ENCODE peak calls at places on chromosomes 13 and 19, in four cellular contexts. One of them, this sample, is unnamed.

GRCh38 chr19:920051-920857 is 3.1 kb downstream of the KISS1R start:
- DNase-seq in Calu3: peak; percentile 46
- DNase-seq in GM13976: peak; percentile 77
- DNase-seq in fibroblast of lung: peak; percentile 11
- DNase-seq in this sample: peak; percentile 71

GRCh38 chr13:95601216-95601615 is 43.3 kb downstream of the DZIP1 start:
- DNase-seq in fibroblast of lung: no peak
- DNase-seq in Calu3: no peak
- DNase-seq in GM13976: no peak
- DNase-seq in this sample: no peak

GRCh38 chr13:98272549-98272948 is 95.5 kb upstream of the RNF113B start:
- DNase-seq in fibroblast of lung: no peak
- DNase-seq in Calu3: no peak
- DNase-seq in GM13976: no peak
- DNase-seq in this sample: no peak

GRCh38 chr19:12841094-12841493 is 2.8 kb downstream of the MAST1 start:
- DNase-seq in GM13976: no peak
- DNase-seq in Calu3: no peak
- DNase-seq in fibroblast of lung: peak; percentile 30
- DNase-seq in this sample: no peak

GRCh38 chr19:18232540-18233223 is 6.4 kb upstream of the PDE4C start:
- DNase-seq in GM13976: no peak
- DNase-seq in Calu3: peak; percentile 30
- DNase-seq in fibroblast of lung: no peak
- DNase-seq in this sample: no peak

GRCh38 chr19:16795731-16796130 is 33.5 kb upstream of the SIN3B start:
- DNase-seq in GM13976: no peak
- DNase-seq in Calu3: no peak
- DNase-seq in fibroblast of lung: no peak
- DNase-seq in this sample: no peak

GRCh38 chr13:26220575-26220974 is 1.5 kb downstream of the RNF6 start:
- DNase-seq in fibroblast of lung: peak; percentile 47
- DNase-seq in GM13976: no peak
- DNase-seq in Calu3: no peak
- DNase-seq in this sample: no peak

GRCh38 chr13:106649495-106649894 is 81.6 kb upstream of the ARGLU1 start:
- DNase-seq in fibroblast of lung: peak; percentile 47
- DNase-seq in GM13976: no peak
- DNase-seq in Calu3: peak; percentile 35
- DNase-seq in this sample: no peak

GRCh38 chr13:29767006-29767405 is 83.4 kb downstream of the UBL3 start:
- DNase-seq in GM13976: no peak
- DNase-seq in fibroblast of lung: peak; percentile 55
- DNase-seq in Calu3: no peak
- DNase-seq in this sample: no peak

GRCh38 chr13:66312312-66313087 is 917.6 kb downstream of the PCDH9 start:
- DNase-seq in fibroblast of lung: peak; percentile 79
- DNase-seq in GM13976: no peak
- DNase-seq in Calu3: no peak
- DNase-seq in this sample: no peak

GRCh38 chr19:47002853-47003610 is 16.6 kb upstream of the NPAS1 start:
- DNase-seq in fibroblast of lung: no peak
- DNase-seq in Calu3: no peak
- DNase-seq in GM13976: no peak
- DNase-seq in this sample: no peak

GRCh38 chr19:47003611-47003935 is 16.1 kb upstream of the NPAS1 start:
- DNase-seq in fibroblast of lung: no peak
- DNase-seq in Calu3: no peak
- DNase-seq in GM13976: no peak
- DNase-seq in this sample: no peak

GRCh38 chr19:47001584-47001983 is 18.1 kb upstream of the NPAS1 start:
- DNase-seq in Calu3: no peak
- DNase-seq in GM13976: no peak
- DNase-seq in fibroblast of lung: no peak
- DNase-seq in this sample: no peak

GRCh38 chr19:47004012-47004465 is 15.6 kb upstream of the NPAS1 start:
- DNase-seq in GM13976: no peak
- DNase-seq in Calu3: no peak
- DNase-seq in fibroblast of lung: no peak
- DNase-seq in this sample: no peak

DNA sequence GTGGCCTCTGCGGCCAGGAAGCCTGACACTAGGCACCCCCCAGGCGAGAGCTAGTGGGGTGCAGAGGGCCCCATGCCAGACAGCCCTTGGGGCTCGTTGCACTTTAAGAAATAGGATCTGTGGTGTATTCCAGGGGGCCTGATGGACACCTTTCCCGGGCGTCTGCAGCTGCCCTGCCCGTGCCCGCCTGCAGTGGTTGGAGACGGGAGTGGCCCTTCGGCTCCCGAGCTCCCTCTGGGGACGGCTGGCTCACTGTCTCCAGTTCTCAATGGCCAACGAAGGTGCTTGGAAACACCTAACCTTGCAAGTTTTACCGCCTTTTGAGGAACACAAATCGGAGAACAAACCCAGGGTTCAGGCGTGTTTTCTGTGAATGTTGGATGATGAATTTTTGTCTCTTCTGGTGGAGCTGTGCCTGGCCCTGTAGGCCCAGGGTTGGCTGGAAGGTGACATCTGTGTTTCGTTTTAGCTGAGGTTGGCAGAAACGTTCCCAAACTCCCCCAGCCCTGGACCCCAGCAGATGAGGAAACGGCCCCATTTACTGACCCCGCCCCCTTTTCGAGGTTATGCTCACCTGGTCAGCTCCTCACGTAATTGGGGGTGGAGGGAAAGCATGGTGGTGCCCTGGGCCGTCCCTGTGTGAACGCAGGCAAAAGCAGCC is 17.4 kb upstream of the NPAS1 start:
- DNase-seq in Calu3: no peak
- DNase-seq in GM13976: no peak
- DNase-seq in fibroblast of lung: no peak
- DNase-seq in this sample: no peak
- TF ChIP-seq CTCF in Calu3: no peak
- TF ChIP-seq CTCF in GM13976: no peak
- TF ChIP-seq CTCF in fibroblast of lung: no peak
- TF ChIP-seq CTCF in this sample: no peak

GRCh38 chr13:34756572-34756971 is 185.5 kb upstream of the NBEA start:
- DNase-seq in Calu3: no peak
- DNase-seq in GM13976: no peak
- DNase-seq in fibroblast of lung: no peak
- DNase-seq in this sample: no peak
- TF ChIP-seq CTCF in Calu3: no peak
- TF ChIP-seq CTCF in GM13976: no peak
- TF ChIP-seq CTCF in fibroblast of lung: no peak
- TF ChIP-seq CTCF in this sample: no peak

DNA sequence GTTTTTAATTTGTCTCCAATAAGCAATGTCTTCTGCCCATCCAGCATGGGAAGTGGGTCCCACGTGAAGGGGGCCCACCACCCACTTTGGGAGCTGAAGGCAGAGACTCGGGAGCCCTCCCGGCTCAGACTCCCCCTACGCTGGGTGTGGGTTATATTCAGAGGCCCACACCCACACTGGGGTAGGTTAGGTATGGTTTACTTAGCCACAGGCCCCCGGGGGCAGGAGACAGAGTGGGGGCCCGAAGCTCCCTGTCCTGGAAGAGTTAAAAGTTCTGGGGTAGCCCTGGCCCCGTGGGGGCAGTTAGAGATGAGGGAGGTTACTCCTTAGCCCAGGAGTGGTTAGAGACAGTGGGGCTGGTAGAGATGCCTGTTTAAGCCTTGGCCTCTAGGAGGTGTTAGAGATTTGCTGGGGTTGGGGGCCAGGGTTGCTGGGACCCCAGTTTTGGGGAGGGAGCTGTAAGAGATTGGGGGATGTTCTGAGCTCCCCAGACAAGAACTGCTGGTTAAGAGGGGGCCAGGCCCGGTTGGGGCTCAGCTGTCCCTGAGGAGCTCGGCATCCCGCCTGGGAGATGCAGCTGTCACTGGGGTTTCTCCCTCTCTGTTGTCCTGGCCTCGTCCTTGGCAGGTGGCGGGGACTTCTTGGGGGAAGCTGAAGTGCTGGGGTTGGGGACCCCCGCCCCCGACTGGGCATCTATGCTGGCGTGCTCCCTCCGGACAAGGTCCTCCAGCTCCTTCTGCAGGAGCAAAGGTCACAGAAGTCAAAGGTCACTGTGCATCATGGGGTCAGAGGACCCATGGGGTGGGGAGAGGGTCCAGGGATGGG is 712 bp upstream of the RINL start:
- DNase-seq in Calu3: no peak
- DNase-seq in GM13976: peak; percentile 50
- DNase-seq in fibroblast of lung: no peak
- DNase-seq in this sample: no peak
- TF ChIP-seq CTCF in Calu3: no peak
- TF ChIP-seq CTCF in GM13976: no peak
- TF ChIP-seq CTCF in fibroblast of lung: no peak
- TF ChIP-seq CTCF in this sample: no peak

GRCh38 chr19:41883821-41884733 is 1.1 kb downstream of the ARHGEF1 start:
- DNase-seq in fibroblast of lung: peak; percentile 97
- DNase-seq in Calu3: peak; percentile 98
- DNase-seq in GM13976: peak; percentile 96
- DNase-seq in this sample: peak; percentile 93
- TF ChIP-seq CTCF in fibroblast of lung: no peak
- TF ChIP-seq CTCF in Calu3: no peak
- TF ChIP-seq CTCF in GM13976: no peak
- TF ChIP-seq CTCF in this sample: peak; percentile 8

DNA sequence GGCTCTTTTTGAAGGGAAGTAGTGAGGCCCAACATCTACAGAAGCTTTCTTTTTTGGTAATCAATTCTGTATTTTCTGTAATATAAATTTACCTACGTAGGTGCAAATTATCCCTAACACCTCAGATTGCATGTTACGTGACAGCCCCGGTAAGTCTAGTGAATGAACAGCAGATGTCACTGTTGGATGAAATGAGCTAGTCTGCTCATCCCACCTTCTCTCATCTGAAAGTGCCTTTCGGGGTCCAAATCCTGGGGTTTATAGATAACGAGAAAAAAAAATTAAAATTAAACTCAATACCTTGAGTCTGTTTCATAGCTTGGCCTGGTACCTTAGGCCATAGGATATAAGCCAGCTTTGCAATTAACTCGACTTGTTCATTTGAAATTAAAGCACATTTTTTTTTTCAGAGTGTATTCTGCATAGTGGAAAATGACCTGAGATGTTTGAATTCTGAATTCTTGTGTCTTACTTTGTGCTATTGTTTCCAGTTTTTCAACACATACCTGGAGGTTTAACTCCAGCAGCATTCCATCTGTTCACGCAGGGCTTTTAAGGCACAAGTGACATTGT is 548.2 kb downstream of the GPC5 start:
- DNase-seq in fibroblast of lung: peak; percentile 54
- DNase-seq in GM13976: peak; percentile 31
- DNase-seq in Calu3: no peak
- DNase-seq in this sample: peak; percentile 19
- TF ChIP-seq CTCF in fibroblast of lung: no peak
- TF ChIP-seq CTCF in GM13976: peak; percentile 19
- TF ChIP-seq CTCF in Calu3: no peak
- TF ChIP-seq CTCF in this sample: peak; percentile 28

GRCh38 chr19:10135551-10136334 is 16.0 kb upstream of the EIF3G start:
- DNase-seq in fibroblast of lung: no peak
- DNase-seq in GM13976: no peak
- DNase-seq in Calu3: no peak
- DNase-seq in this sample: no peak
- TF ChIP-seq CTCF in fibroblast of lung: no peak
- TF ChIP-seq CTCF in GM13976: no peak
- TF ChIP-seq CTCF in Calu3: no peak
- TF ChIP-seq CTCF in this sample: no peak

DNA sequence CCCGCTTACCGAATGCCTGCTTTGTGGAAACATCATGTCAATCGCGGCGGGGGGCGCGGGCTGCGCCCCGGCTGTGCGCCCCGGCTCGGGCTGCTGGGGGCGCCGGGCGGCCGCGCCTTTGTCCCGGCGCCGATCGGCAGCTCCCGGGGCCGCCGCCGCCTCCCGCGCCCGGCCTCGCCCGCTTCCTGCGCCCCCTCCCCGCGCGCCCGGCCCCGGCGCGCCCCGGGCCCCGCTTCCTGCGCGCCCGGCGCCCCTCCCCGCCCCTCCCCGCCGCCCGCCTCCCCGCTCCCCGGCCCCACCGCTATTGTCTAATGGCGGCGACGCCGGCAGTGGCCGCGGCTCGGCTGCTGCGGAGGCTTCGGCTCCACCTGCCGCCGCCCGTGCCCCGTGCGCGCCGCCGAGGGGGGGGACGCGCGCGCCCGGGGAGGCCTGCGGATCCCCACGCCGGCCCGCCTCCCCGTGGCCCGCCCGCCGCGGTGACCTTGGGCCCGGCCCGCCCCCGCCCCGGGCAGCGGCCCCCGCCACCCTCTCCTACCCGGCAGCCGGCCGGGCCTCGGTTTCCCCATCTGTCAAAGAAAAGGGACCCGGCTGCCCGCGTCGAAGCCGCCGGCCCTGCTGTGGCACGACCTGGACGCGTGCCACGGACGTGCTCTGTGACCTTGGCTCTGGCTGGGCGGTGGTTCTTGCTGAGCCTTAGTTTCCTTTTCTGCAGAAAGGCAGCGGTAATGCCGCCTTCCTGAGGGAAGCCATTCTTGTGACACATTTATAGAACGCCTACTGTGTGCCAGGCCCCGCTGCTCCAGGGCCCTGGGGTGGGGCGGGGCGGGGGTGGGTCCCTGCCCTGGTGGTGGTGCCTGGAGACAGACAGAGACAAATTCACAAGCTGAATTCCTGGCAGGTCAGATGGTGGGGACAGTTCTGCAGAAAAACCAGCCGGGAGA is at the start of gene TLE5:
- DNase-seq in GM13976: peak; percentile 88
- DNase-seq in Calu3: peak; percentile 51
- DNase-seq in fibroblast of lung: no peak
- DNase-seq in this sample: peak; percentile 86
- TF ChIP-seq CTCF in GM13976: no peak
- TF ChIP-seq CTCF in Calu3: no peak
- TF ChIP-seq CTCF in fibroblast of lung: no peak
- TF ChIP-seq CTCF in this sample: no peak

DNA sequence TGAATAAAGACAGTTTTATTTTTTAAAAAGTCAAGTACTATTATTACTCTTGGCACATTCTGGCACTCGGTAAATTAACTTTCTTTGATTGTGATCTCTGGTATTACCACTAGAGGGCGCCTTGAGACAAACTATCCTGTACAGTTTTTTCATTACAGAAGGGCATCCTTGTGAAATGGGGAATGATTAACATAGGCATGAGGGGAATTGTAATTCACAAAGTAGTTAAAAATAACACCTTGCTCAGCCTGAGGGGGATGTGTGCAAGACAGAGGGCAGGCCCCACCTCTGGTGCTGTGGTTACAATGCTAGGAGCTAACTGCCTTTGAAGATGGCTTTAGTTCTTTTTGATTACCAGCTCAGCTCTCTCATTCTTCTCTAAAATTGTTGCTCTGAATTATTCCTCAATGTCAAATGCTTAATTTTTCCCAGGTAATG is 24.2 kb upstream of the C1QTNF9B start:
- DNase-seq in Calu3: peak; percentile 38
- DNase-seq in GM13976: no peak
- DNase-seq in fibroblast of lung: peak; percentile 66
- DNase-seq in this sample: no peak
- TF ChIP-seq CTCF in Calu3: peak; percentile 54
- TF ChIP-seq CTCF in GM13976: peak; percentile 47
- TF ChIP-seq CTCF in fibroblast of lung: peak; percentile 61
- TF ChIP-seq CTCF in this sample: peak; percentile 52

GRCh38 chr19:2184422-2185012 is 20.8 kb downstream of the DOT1L start:
- DNase-seq in fibroblast of lung: no peak
- DNase-seq in Calu3: no peak
- DNase-seq in GM13976: no peak
- DNase-seq in this sample: no peak
- TF ChIP-seq CTCF in fibroblast of lung: no peak
- TF ChIP-seq CTCF in Calu3: no peak
- TF ChIP-seq CTCF in GM13976: no peak
- TF ChIP-seq CTCF in this sample: no peak

This sample was measured in GM10248.